ENCODE peak calls at places on chromosomes 2 and 18, in five cellular contexts. One of them, this sample, is unnamed.

GRCh38 chr18:49527631-49528327 is 34.1 kb upstream of the LIPG start:
- DNase-seq in HepG2: no peak
- DNase-seq in A549: no peak
- DNase-seq in K562: no peak
- DNase-seq in stomach: no peak
- DNase-seq in this sample: no peak

GRCh38 chr2:147760984-147761383 is 83.8 kb upstream of the ACVR2A start:
- DNase-seq in HepG2: no peak
- DNase-seq in A549: no peak
- DNase-seq in K562: no peak
- DNase-seq in stomach: no peak
- DNase-seq in this sample: no peak

GRCh38 chr18:6139007-6139406 is 243.7 kb upstream of the TMEM200C start:
- DNase-seq in HepG2: no peak
- DNase-seq in A549: no peak
- DNase-seq in K562: no peak
- DNase-seq in stomach: no peak
- DNase-seq in this sample: no peak

GRCh38 chr2:129192841-129193253 is 786.6 kb upstream of the RAB6C start:
- DNase-seq in HepG2: no peak
- DNase-seq in A549: no peak
- DNase-seq in K562: no peak
- DNase-seq in stomach: peak; percentile 83
- DNase-seq in this sample: no peak

GRCh38 chr2:174039551-174040416 is 74.6 kb upstream of the SP3 start:
- DNase-seq in HepG2: peak; percentile 88
- DNase-seq in A549: peak; percentile 95
- DNase-seq in K562: peak; percentile 95
- DNase-seq in stomach: peak; percentile 89
- DNase-seq in this sample: peak; percentile 95

GRCh38 chr2:175445276-175445675 is 263.8 kb upstream of the ATP5MC3 start:
- DNase-seq in HepG2: peak; percentile 16
- DNase-seq in A549: no peak
- DNase-seq in K562: no peak
- DNase-seq in stomach: no peak
- DNase-seq in this sample: no peak

GRCh38 chr2:62208758-62209114 is 12.8 kb downstream of the B3GNT2 start:
- DNase-seq in HepG2: no peak
- DNase-seq in A549: no peak
- DNase-seq in K562: peak; percentile 57
- DNase-seq in stomach: no peak
- DNase-seq in this sample: no peak

GRCh38 chr2:28269019-28269784 is 123.5 kb upstream of the FOSL2 start:
- DNase-seq in HepG2: peak; percentile 49
- DNase-seq in A549: peak; percentile 86
- DNase-seq in K562: peak; percentile 79
- DNase-seq in stomach: peak; percentile 46
- DNase-seq in this sample: no peak

GRCh38 chr2:69188174-69188900 is 175.4 kb downstream of the ANTXR1 start:
- DNase-seq in HepG2: no peak
- DNase-seq in A549: no peak
- DNase-seq in K562: peak; percentile 11
- DNase-seq in stomach: no peak
- DNase-seq in this sample: no peak

GRCh38 chr18:22346342-22346967 is 71.3 kb downstream of the CTAGE1 start:
- DNase-seq in HepG2: no peak
- DNase-seq in A549: no peak
- DNase-seq in K562: peak; percentile 8
- DNase-seq in stomach: peak; percentile 76
- DNase-seq in this sample: no peak

GRCh38 chr2:168550670-168551069 is 94.6 kb downstream of the CERS6 start:
- DNase-seq in HepG2: no peak
- DNase-seq in A549: no peak
- DNase-seq in K562: no peak
- DNase-seq in stomach: no peak
- DNase-seq in this sample: no peak

GRCh38 chr2:27249891-27250651 is 12.8 kb downstream of the SLC30A3 start:
- DNase-seq in HepG2: peak; percentile 68
- DNase-seq in A549: peak; percentile 65
- DNase-seq in K562: peak; percentile 89
- DNase-seq in stomach: peak; percentile 60
- DNase-seq in this sample: no peak

GRCh38 chr2:176085861-176086771 is 2.4 kb upstream of the EVX2 start:
- DNase-seq in HepG2: peak; percentile 31
- DNase-seq in A549: peak; percentile 55
- DNase-seq in K562: peak; percentile 67
- DNase-seq in stomach: peak; percentile 32
- DNase-seq in this sample: peak; percentile 82

GRCh38 chr2:15636972-15637785 is 45.5 kb downstream of the DDX1 start:
- DNase-seq in HepG2: peak; percentile 71
- DNase-seq in A549: peak; percentile 73
- DNase-seq in K562: peak; percentile 74
- DNase-seq in stomach: peak; percentile 73
- DNase-seq in this sample: no peak

GRCh38 chr2:179981085-179981484 is 26.0 kb downstream of the CWC22 start:
- DNase-seq in HepG2: no peak
- DNase-seq in A549: no peak
- DNase-seq in K562: no peak
- DNase-seq in stomach: no peak
- DNase-seq in this sample: no peak

DNA sequence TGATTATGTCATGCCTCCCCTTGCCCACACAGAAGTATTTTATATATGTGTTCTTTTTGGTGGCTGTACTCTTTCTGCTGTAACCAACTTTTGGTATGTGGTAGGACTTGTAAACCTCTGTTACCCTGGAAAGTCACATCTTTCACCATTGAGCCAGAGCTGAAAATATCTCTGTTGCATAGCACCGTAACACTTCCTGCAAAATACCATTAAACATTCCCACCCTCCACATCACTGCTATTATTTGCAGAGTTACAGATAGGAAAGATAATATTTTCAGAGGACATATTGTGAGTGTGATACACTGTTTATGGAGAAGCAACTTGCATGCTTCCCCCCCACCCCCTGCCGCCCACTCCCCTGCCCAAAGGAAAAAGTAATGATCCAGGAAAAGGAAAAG is 44.8 kb downstream of the CAB39 start:
- DNase-seq in HepG2: no peak
- DNase-seq in A549: no peak
- DNase-seq in K562: no peak
- DNase-seq in stomach: no peak
- DNase-seq in this sample: no peak
- H3K4me1 ChIP-seq in HepG2: peaks cover 10% of the 10 kb centered on the region
- H3K4me1 ChIP-seq in A549: peaks cover 9% of the 10 kb centered on the region
- H3K4me1 ChIP-seq in K562: no peaks in the 10 kb centered on the region
- H3K4me1 ChIP-seq in stomach: peaks cover 50% of the 10 kb centered on the region
- H3K4me1 ChIP-seq in this sample: no peaks in the 10 kb centered on the region

GRCh38 chr2:183474912-183475695 is 350.9 kb downstream of the NUP35 start:
- DNase-seq in HepG2: no peak
- DNase-seq in A549: no peak
- DNase-seq in K562: no peak
- DNase-seq in stomach: no peak
- DNase-seq in this sample: no peak
- TF ChIP-seq EP300 in HepG2: no peak
- TF ChIP-seq EP300 in A549: no peak
- TF ChIP-seq EP300 in K562: no peak
- TF ChIP-seq EP300 in stomach: no peak
- TF ChIP-seq EP300 in this sample: no peak

DNA sequence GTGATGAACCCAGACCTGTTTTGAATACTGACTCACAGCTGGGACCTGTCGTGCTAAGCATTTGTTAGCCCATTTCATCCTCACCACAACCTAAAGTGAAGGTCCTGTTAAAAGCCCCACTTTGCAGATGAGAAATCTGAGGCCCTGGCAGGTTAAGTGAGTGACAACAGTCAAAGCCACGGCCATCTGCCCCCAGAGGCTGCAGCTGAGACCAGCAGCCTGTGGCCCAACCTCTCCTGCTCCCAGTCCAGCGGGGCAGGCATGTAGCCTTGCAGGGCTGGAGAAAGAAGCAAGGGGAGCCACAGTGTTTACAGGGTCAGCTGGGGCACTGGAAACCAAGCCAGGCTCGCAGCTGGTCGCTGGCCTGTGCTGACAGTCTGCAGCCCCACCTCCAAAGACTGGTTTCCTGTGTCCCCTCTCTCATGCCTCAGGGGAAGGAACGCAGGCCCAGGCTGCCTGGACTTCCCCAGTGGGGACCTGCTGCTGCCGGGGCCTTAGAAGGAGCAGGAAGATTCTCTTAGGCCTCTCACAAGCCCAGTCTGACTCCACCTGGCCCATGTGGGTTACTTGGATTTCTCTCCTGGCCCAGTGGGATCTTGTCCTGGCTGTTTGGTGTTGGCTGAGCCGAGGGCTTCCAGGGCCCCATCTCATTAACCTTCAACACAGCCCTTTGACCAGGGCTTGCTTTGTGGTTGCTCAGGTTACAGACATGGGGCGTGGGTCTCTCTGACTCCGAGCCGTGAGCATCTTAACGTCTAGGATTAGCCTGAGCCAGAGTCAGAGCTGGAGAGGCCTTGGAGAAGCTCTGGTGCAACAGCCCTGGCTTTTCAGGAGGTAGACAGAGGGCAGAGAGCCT is 1.7 kb downstream of the INPP5D start:
- DNase-seq in HepG2: peak; percentile 88
- DNase-seq in A549: no peak
- DNase-seq in K562: peak; percentile 34
- DNase-seq in stomach: peak; percentile 60
- DNase-seq in this sample: peak; percentile 80
- TF ChIP-seq POLR2A in HepG2: peak; percentile 66
- TF ChIP-seq POLR2A in A549: no peak
- TF ChIP-seq POLR2A in K562: no peak
- TF ChIP-seq POLR2A in stomach: no peak
- TF ChIP-seq POLR2A in this sample: no peak

DNA sequence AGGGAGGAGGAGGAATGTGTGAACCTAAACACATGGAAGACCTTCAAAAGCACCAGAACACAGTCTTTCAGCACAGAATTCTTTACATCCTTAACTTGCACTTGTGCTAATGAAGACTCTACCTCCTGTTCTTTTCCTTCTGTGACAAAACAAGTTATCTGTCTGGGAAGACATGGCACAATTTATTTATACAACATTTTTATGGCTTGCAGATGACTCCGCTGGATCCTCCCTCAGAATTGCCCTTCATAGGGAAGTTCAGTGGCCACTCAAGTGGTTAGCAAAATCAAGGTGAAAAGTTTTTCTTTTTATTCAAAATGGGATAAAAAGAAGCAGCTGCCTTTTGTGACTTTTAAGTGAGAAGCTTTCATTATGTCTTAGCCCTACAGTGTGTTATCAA is 21.4 kb downstream of the BCL2L11 start:
- DNase-seq in HepG2: no peak
- DNase-seq in A549: no peak
- DNase-seq in K562: no peak
- DNase-seq in stomach: no peak
- DNase-seq in this sample: no peak
- H3K4me1 ChIP-seq in HepG2: peaks cover 9% of the 10 kb centered on the region
- H3K4me1 ChIP-seq in A549: peaks cover 11% of the 10 kb centered on the region
- H3K4me1 ChIP-seq in K562: no peaks in the 10 kb centered on the region
- H3K4me1 ChIP-seq in stomach: no peaks in the 10 kb centered on the region
- H3K4me1 ChIP-seq in this sample: no peaks in the 10 kb centered on the region

GRCh38 chr2:37454851-37455762 is 110.7 kb downstream of the QPCT start:
- DNase-seq in HepG2: no peak
- DNase-seq in A549: no peak
- DNase-seq in K562: no peak
- DNase-seq in stomach: no peak
- DNase-seq in this sample: peak; percentile 65
- TF ChIP-seq EP300 in HepG2: no peak
- TF ChIP-seq EP300 in A549: no peak
- TF ChIP-seq EP300 in K562: no peak
- TF ChIP-seq EP300 in stomach: no peak
- TF ChIP-seq EP300 in this sample: no peak

GRCh38 chr2:46471-47345 is at the start of gene FAM110C:
- DNase-seq in HepG2: peak; percentile 48
- DNase-seq in A549: no peak
- DNase-seq in K562: no peak
- DNase-seq in stomach: peak; percentile 88
- DNase-seq in this sample: no peak
- TF ChIP-seq POLR2A in HepG2: no peak
- TF ChIP-seq POLR2A in A549: no peak
- TF ChIP-seq POLR2A in K562: no peak
- TF ChIP-seq POLR2A in stomach: no peak
- TF ChIP-seq POLR2A in this sample: peak; percentile 2

DNA sequence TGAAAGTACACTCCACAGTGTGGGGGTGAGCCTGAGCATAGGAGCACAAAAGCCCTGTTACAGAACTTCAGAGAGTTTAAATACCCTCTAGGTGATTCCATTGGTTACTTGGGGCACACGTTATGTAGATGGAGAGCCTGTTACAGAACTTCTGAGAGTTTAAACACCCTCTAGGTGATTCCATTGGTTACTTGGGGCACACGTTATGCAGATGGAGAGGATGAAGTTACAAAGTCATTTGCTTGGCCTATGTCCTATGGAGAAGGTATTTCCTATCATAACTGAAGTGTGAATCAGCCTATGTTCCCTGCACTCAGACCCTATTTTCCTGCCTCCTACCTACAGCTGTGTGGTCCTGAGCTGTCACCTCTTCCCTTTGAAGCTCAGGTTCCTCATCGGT is 3.8 kb upstream of the CAPN10 start:
- DNase-seq in HepG2: no peak
- DNase-seq in A549: no peak
- DNase-seq in K562: no peak
- DNase-seq in stomach: no peak
- DNase-seq in this sample: no peak
- H3K4me1 ChIP-seq in HepG2: peaks cover 72% of the 10 kb centered on the region
- H3K4me1 ChIP-seq in A549: peaks cover 39% of the 10 kb centered on the region
- H3K4me1 ChIP-seq in K562: peaks cover 66% of the 10 kb centered on the region
- H3K4me1 ChIP-seq in stomach: peaks cover 53% of the 10 kb centered on the region
- H3K4me1 ChIP-seq in this sample: peaks cover 40% of the 10 kb centered on the region

DNA sequence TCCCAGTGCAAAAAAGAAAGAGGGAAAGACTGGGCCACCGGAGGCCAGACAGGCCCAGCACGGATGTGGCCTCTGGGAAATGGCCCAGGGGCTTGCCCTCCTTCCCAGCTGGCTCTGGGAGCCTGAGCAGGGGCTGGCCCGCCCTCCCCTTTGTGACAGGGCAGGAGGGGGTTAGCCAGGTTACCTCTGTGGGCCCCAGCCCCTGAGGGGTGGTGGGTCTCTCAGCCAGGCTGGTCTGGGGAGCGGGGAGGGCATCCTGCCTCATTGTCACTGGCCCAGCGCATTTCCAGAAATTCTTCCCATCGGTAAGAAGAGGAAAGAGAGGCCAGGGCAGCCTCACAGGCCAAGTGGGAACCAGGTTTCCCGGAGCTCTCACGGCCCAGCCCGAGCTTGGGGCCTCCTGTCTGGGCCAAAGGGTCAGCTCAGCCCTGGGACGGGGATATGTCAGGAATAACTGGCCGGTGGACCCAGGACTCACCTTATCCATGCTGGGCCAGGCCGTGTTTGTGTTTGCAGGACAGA is 182.3 kb downstream of the ZFP36L2 start:
- DNase-seq in HepG2: no peak
- DNase-seq in A549: no peak
- DNase-seq in K562: no peak
- DNase-seq in stomach: no peak
- DNase-seq in this sample: peak; percentile 58
- TF ChIP-seq EP300 in HepG2: no peak
- TF ChIP-seq EP300 in A549: no peak
- TF ChIP-seq EP300 in K562: no peak
- TF ChIP-seq EP300 in stomach: no peak
- TF ChIP-seq EP300 in this sample: no peak